ENCODE peak calls at places on chromosomes 4 and X, in six cellular contexts. L is ovary; U is activated B cell treated with CpG ODN at 0.5 μM for 24 hours; H is M059J; M is hypothalamus; Y is central memory CD4-positive, alpha-beta T cell. Q is an unnamed sample.
A peak's percentile ranks its signal among the peaks of the same experiment; 100 is the strongest.

GRCh38 chrX:119489212-119490074 is 21.2 kb downstream of the SLC25A5 start:
- DNase-seq in Y (no peak), M (no peak), H (no peak), L (no peak), U (no peak), Q (no peak)

GRCh38 chrX:74779175-74779574 is 146.1 kb downstream of the NEXMIF start:
- DNase-seq in H (no peak), L (no peak), Y (no peak), U (no peak), M (no peak), Q (no peak)

GRCh38 chrX:69538321-69538876 is 34.3 kb downstream of the NALF2 start:
- DNase-seq in L (peak; percentile 69), Y (peak; percentile 56), H (peak; percentile 52), M (peak; percentile 24), U (peak; percentile 51), Q (peak; percentile 47)

GRCh38 chrX:108699368-108699767 is 37.0 kb downstream of the IRS4 start:
- DNase-seq in L (no peak), Y (no peak), M (no peak), H (peak; percentile 13), U (no peak), Q (peak; percentile 22)

GRCh38 chr4:172892300-172892699 is 276.3 kb upstream of the GALNT7 start:
- DNase-seq in Y (no peak), H (no peak), L (no peak), U (no peak), M (no peak), Q (peak; percentile 11)

GRCh38 chrX:41895826-41896225 is 27.5 kb downstream of the CASK start:
- DNase-seq in M (no peak), Y (no peak), L (no peak), U (no peak), H (no peak), Q (no peak)

GRCh38 chrX:106917830-106918500 is 2.2 kb upstream of the CLDN2 start:
- DNase-seq in U (no peak), L (no peak), H (peak; percentile 94), Y (peak; percentile 51), M (no peak), Q (peak; percentile 65)

GRCh38 chr4:2767046-2767704 is 11.0 kb upstream of the TNIP2 start:
- DNase-seq in U (no peak), Y (no peak), M (no peak), L (no peak), H (no peak), Q (no peak)

GRCh38 chr4:1405636-1406415 is 416 bp downstream of the NKX1-1 start:
- DNase-seq in H (no peak), M (no peak), Y (no peak), U (no peak), L (no peak), Q (no peak)

GRCh38 chrX:109635151-109635550 is 10.2 kb upstream of the KCNE5 start:
- DNase-seq in L (no peak), H (peak; percentile 12), Y (no peak), M (no peak), U (no peak), Q (peak; percentile 28)

GRCh38 chrX:71282514-71283408 is 674 bp upstream of the NONO start:
- DNase-seq in U (peak; percentile 46), M (peak; percentile 54), H (peak; percentile 87), Y (peak; percentile 49), L (no peak), Q (peak; percentile 45)

GRCh38 chr4:120718979-120719566 is 203.5 kb downstream of the PRDM5 start:
- DNase-seq in L (peak; percentile 10), M (no peak), H (peak; percentile 29), U (no peak), Y (peak; percentile 12), Q (no peak)

GRCh38 chr4:143248827-143249226 is 64.1 kb downstream of the USP38 start:
- DNase-seq in U (no peak), Y (no peak), M (no peak), L (no peak), H (no peak), Q (no peak)

GRCh38 chr4:157713342-157713741 is 459.5 kb downstream of the GASK1B start:
- DNase-seq in H (peak; percentile 23), M (no peak), L (no peak), U (no peak), Y (no peak), Q (no peak)

GRCh38 chr4:72971572-72971971 is 97.9 kb downstream of the COX18 start:
- DNase-seq in L (no peak), M (no peak), H (peak; percentile 90), U (no peak), Y (no peak), Q (peak; percentile 54)

GRCh38 chr4:165301833-165302232 is 25.6 kb upstream of the MSMO1 start:
- DNase-seq in L (no peak), U (no peak), H (peak; percentile 2), Y (peak; percentile 7), M (no peak), Q (no peak)

GRCh38 chr4:1907848-1908525 is 36.8 kb downstream of the NSD2 start:
- DNase-seq in M (no peak), H (no peak), Y (peak; percentile 3), U (no peak), L (no peak), Q (no peak)

GRCh38 chrX:28016823-28017222 is 35.6 kb upstream of the DCAF8L1 start:
- DNase-seq in Y (no peak), H (no peak), L (no peak), M (no peak), U (no peak), Q (no peak)

GRCh38 chr4:108109997-108110416 is 58.7 kb downstream of the LEF1 start:
- DNase-seq in M (no peak), Y (no peak), U (no peak), L (no peak), H (no peak), Q (no peak)

GRCh38 chr4:184019084-184019483 is 114.0 kb downstream of the STOX2 start:
- DNase-seq in L (no peak), M (no peak), U (no peak), Y (no peak), H (no peak), Q (no peak)

GRCh38 chr4:95761441-95761840 is 78.5 kb upstream of the PDHA2 start:
- DNase-seq in Y (no peak), M (no peak), U (no peak), L (no peak), H (peak; percentile 94), Q (peak; percentile 86)

GRCh38 chr4:153426207-153426886 is 39.8 kb upstream of the TMEM131L start:
- DNase-seq in Y (peak; percentile 64), H (no peak), U (no peak), L (no peak), M (no peak), Q (no peak)

GRCh38 chr4:89365375-89366170 is 58.0 kb upstream of the GPRIN3 start:
- DNase-seq in H (no peak), M (no peak), U (no peak), Y (no peak), L (no peak), Q (no peak)

GRCh38 chr4:42904986-42905385 is 12.5 kb downstream of the GRXCR1 start:
- DNase-seq in Y (no peak), M (no peak), L (no peak), H (no peak), U (no peak), Q (no peak)

GRCh38 chrX:103554687-103555417 is 30.5 kb upstream of the TCEAL4 start:
- DNase-seq in H (peak; percentile 78), U (peak; percentile 32), M (peak; percentile 9), L (no peak), Y (peak; percentile 62), Q (no peak)

GRCh38 chr4:72094054-72094780 is 62.4 kb downstream of the NPFFR2 start:
- DNase-seq in Y (no peak), U (no peak), H (no peak), M (no peak), L (no peak), Q (no peak)

GRCh38 chr4:76896731-76897521 is 1.0 kb downstream of the SOWAHB start:
- DNase-seq in H (peak; percentile 22), U (peak; percentile 18), Y (peak; percentile 22), M (no peak), L (peak; percentile 15), Q (no peak)

GRCh38 chrX:51332188-51332942 is at the start of gene NUDT10:
- DNase-seq in H (peak; percentile 12), L (peak; percentile 79), U (peak; percentile 25), M (peak; percentile 19), Y (no peak), Q (no peak)